ENCODE peak calls at places on chromosomes 1 and 21, in seven cellular contexts. G is SK-N-SH, W is K562, K is HepG2, Z is GM12892, J is GM12878, Q is H1. V is an unnamed sample.

GRCh38 chr1:30126839-30127238 is 596.5 kb downstream of the MATN1 start:
- DNase-seq in J (no peak), K (no peak), G (no peak), Z (no peak), Q (no peak), W (no peak), V (no peak)

GRCh38 chr1:170807432-170807831 is 127.9 kb upstream of the MROH9 start:
- DNase-seq in J (no peak), W (no peak), Z (no peak), Q (no peak), K (no peak), G (no peak), V (no peak)

GRCh38 chr1:45134468-45134873 is 71.9 kb downstream of the ZSWIM5 start:
- DNase-seq in W (no peak), K (peak), J (no peak), Q (no peak), G (no peak), Z (no peak), V (no peak)

GRCh38 chr1:19390166-19390850 is 78.2 kb downstream of the SLC66A1 start:
- DNase-seq in Q (no peak), J (no peak), G (no peak), W (no peak), Z (no peak), K (no peak), V (no peak)

GRCh38 chr1:3775498-3776230 is 3.1 kb downstream of the SMIM1 start:
- DNase-seq in J (no peak), Z (peak), G (peak), Q (no peak), W (peak), K (peak), V (peak)

GRCh38 chr1:1345384-1345783 is 3.8 kb downstream of the DVL1 start:
- DNase-seq in Z (no peak), Q (no peak), G (no peak), W (no peak), J (no peak), K (no peak), V (no peak)

GRCh38 chr1:43531453-43531905 is 796 bp downstream of the PTPRF start:
- DNase-seq in Z (no peak), J (no peak), G (peak), Q (peak), W (peak), K (no peak), V (peak)

GRCh38 chr1:116513956-116514355 is 56.9 kb downstream of the CD58 start:
- DNase-seq in K (no peak), Z (no peak), W (no peak), Q (no peak), J (no peak), G (no peak), V (no peak)

GRCh38 chr21:44477712-44478111 is 22.4 kb downstream of the LRRC3 start:
- DNase-seq in Q (no peak), K (no peak), W (no peak), J (no peak), Z (no peak), G (no peak), V (no peak)

GRCh38 chr1:245258271-245258920 is 103.6 kb downstream of the KIF26B start:
- DNase-seq in J (no peak), Z (no peak), W (no peak), G (no peak), Q (peak), K (peak), V (no peak)

GRCh38 chr1:117318011-117318410 is 49.2 kb upstream of the MAN1A2 start:
- DNase-seq in J (no peak), K (no peak), Q (no peak), G (no peak), W (no peak), Z (no peak), V (no peak)

GRCh38 chr1:233673947-233674431 is 60.1 kb downstream of the KCNK1 start:
- DNase-seq in Q (no peak), K (no peak), W (peak), J (no peak), G (no peak), Z (no peak), V (no peak)

GRCh38 chr21:35046223-35046690 is 2.8 kb downstream of the RUNX1 start:
- DNase-seq in Z (no peak), K (no peak), Q (no peak), G (no peak), W (no peak), J (no peak), V (no peak)

GRCh38 chr21:45333583-45334121 is 46.0 kb upstream of the POFUT2 start:
- DNase-seq in W (no peak), Q (no peak), J (no peak), G (no peak), Z (no peak), K (no peak), V (no peak)

GRCh38 chr21:45542667-45543370 is 579 bp upstream of the SLC19A1 start:
- DNase-seq in Z (peak), W (no peak), G (peak), J (no peak), K (no peak), Q (peak), V (no peak)

GRCh38 chr1:37477198-37477931 is 3.0 kb downstream of the ZC3H12A start:
- DNase-seq in J (peak), K (peak), G (peak), W (peak), Z (peak), Q (peak), V (peak)

GRCh38 chr1:232271991-232272589 is 357.8 kb downstream of the SIPA1L2 start:
- DNase-seq in K (no peak), G (no peak), J (no peak), W (no peak), Q (no peak), Z (no peak), V (no peak)

GRCh38 chr1:77824083-77824482 is 44.6 kb downstream of the MIGA1 start:
- DNase-seq in K (peak), Q (no peak), Z (no peak), J (no peak), G (no peak), W (no peak), V (no peak)

GRCh38 chr1:22736496-22737088 is 26.0 kb downstream of the EPHB2 start:
- DNase-seq in W (peak), J (no peak), G (no peak), K (no peak), Z (no peak), Q (no peak), V (no peak)

GRCh38 chr1:178467837-178468236 is 28.9 kb downstream of the CLEC20A start:
- DNase-seq in W (no peak), Q (no peak), G (no peak), K (no peak), Z (no peak), J (no peak), V (no peak)

GRCh38 chr1:95093296-95093695 is 20.5 kb upstream of the ALG14 start:
- DNase-seq in G (no peak), J (no peak), Q (no peak), W (peak), K (no peak), Z (no peak), V (no peak)

GRCh38 chr1:26405281-26405915 is 5.2 kb upstream of the LIN28A start:
- DNase-seq in J (no peak), W (no peak), Z (no peak), G (no peak), K (no peak), Q (no peak), V (no peak)

GRCh38 chr1:83805921-83806320 is 193.0 kb downstream of the TTLL7 start:
- DNase-seq in Z (no peak), W (no peak), K (no peak), G (no peak), Q (no peak), J (no peak), V (no peak)
- TF ChIP-seq TAF1 in Z (no peak), W (no peak), K (no peak), G (no peak), Q (no peak), J (no peak), V (no peak)

DNA sequence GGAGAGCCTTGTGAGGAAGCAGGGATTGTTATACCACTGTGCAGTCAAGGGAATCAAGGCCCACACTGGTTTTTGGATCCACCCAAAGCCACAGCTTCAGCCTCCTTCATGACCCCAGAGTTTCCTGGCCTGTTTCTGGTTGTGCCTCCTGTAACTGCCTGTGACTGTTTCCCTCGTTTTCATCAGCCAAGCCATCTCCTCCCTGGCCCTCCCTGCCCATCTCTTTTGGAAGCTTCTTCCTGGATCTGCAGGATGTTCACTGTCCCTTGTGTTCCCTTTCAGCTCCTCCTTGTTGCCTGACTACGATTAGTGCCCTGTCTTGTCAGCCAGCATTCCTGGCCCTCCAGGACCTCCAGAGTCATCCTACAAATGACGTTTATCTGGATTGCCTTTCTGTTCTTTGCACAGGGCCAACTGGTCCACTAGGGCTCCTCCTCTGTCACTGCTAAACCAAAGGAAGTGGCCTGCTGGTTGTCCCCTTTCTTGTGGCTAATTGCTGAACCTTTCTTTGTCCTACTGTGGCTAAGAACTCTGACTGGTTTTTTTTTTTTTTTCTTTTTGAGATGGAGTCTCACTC is 17.9 kb downstream of the SFT2D2 start:
- DNase-seq in Q (no peak), Z (no peak), G (no peak), W (no peak), K (no peak), J (no peak), V (no peak)
- TF ChIP-seq TAF1 in Q (no peak), Z (no peak), G (no peak), W (no peak), K (no peak), J (no peak), V (no peak)

GRCh38 chr21:17389311-17389710 is 123.5 kb upstream of the CXADR start:
- DNase-seq in Q (no peak), J (no peak), Z (no peak), W (no peak), K (no peak), G (no peak), V (no peak)

GRCh38 chr21:17387030-17387617 is 125.7 kb upstream of the CXADR start:
- DNase-seq in G (peak), Q (no peak), W (peak), Z (peak), J (peak), K (peak), V (peak)

GRCh38 chr21:17390575-17390974 is 122.3 kb upstream of the CXADR start:
- DNase-seq in W (no peak), Q (no peak), J (no peak), Z (no peak), K (no peak), G (no peak), V (no peak)

GRCh38 chr21:17388226-17388625 is 124.6 kb upstream of the CXADR start:
- DNase-seq in Z (no peak), G (no peak), Q (no peak), J (no peak), W (no peak), K (no peak), V (no peak)

DNA sequence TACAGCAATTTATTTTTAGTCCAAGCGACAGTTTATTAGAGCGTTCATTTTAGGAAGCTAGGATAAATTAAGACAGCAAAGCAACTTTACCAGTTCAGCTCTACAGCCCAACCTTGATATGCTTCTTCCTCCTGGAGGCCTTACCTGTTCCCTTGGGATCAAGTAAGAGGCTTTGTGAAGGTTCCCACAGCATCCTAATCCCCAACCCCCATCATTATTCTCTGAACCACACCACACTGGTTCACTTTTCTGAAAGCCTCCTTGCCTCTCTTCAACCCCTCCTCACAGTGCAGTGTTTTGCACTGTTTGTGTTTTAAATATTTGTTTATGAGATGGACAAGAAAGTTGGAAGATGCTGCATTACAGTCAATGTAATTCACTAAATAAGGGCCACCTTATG is 126.3 kb upstream of the CXADR start:
- DNase-seq in K (no peak), W (no peak), Q (no peak), J (no peak), G (no peak), Z (no peak), V (no peak)
- TF ChIP-seq TAF1 in K (no peak), W (no peak), Q (no peak), J (no peak), G (no peak), Z (no peak), V (no peak)

DNA sequence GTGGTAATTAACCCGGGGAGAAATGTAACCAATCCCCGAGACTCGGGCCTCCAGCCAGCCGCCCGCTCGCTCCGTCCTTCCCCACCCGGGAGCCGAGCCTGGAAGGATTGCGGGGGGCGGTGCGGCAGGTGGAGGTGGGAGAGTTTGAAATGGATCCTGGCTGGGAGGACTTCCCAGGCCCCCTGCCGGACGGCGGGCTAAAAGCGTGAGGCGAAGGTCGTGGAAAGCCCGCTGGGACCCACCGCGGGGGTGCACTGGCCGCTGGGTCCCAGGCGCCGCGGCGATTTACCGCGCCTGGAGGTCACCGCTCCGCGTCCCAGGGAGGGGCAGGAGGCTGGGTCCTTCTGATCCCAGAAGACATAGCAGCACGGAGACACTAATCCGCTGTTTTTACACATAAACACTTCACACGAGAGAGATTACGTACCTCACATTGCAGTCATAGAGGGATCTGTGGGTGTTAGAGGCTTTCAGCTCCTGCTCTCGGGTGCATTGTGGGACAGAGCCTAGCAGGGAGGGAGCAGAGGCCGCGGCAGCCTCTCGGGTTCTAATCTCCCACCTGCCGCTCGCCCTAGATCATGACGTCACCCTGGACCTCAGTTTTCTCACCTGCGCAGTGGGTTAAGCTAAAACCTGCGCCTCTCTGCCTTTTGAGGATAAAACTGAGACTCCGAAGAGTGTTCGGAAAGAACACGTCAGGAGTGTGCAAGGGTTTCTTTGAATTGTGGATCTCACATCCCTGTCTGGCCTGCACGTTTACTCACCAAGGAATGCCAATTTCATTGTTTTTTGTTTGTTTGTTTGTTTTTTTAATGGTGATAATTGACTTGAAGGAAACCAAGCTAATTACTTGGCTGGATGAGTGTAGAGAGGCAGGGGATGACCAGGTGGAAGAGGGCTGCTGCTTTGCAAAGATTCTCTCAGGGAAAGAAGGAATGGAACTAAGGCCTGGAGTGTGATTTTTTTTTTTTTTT is 17.1 kb upstream of the TMEM9 start:
- DNase-seq in G (peak), J (no peak), Z (peak), W (peak), Q (no peak), K (peak), V (peak)
- TF ChIP-seq TAF1 in G (no peak), J (no peak), Z (no peak), W (no peak), Q (no peak), K (peak), V (no peak)

DNA sequence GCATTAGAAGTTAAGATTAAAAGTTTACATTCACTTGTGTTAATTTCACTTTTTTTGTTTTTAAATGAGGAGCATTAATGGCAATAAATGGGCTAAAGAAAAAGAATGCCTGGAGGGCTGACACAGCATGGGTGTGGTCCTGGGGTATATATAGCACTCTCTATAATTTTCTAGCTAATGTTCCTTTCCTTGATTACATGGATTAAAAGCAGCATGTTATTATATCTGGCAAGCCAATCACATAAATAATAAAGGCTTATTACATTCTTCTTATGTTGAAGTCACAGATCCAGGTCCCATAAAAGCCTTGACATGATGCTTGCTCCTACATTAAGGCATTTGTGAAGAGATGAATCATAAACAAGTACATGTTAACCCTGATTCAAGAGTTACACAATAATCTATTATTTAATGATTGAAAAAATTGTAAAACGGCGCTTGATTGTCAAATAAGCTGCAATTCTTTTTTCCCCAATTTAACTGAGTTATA is 91.4 kb downstream of the LYPLAL1 start:
- DNase-seq in Q (no peak), G (no peak), K (no peak), W (no peak), J (no peak), Z (no peak), V (no peak)
- TF ChIP-seq TAF1 in Q (no peak), G (no peak), K (no peak), W (no peak), J (no peak), Z (no peak), V (no peak)